ENCODE peak calls at places on chromosome 16, in seven cellular contexts. One of them, this sample, is unnamed.

GRCh38 chr16:50740747-50741146 is 1.1 kb upstream of the CYLD start:
- DNase-seq in CD8-positive, alpha-beta T cell: no peak
- DNase-seq in A549: no peak
- DNase-seq in cardiac muscle cell: no peak
- DNase-seq in astrocyte: no peak
- DNase-seq in left ventricle myocardium inferior: no peak
- DNase-seq in adipocyte: no peak
- DNase-seq in this sample: no peak

GRCh38 chr16:89275837-89276720 is 58.6 kb downstream of the ZNF778 start:
- DNase-seq in CD8-positive, alpha-beta T cell: no peak
- DNase-seq in left ventricle myocardium inferior: no peak
- DNase-seq in A549: no peak
- DNase-seq in adipocyte: no peak
- DNase-seq in astrocyte: no peak
- DNase-seq in cardiac muscle cell: no peak
- DNase-seq in this sample: no peak

GRCh38 chr16:87949071-87949744 is 2.0 kb upstream of the BANP start:
- DNase-seq in CD8-positive, alpha-beta T cell: no peak
- DNase-seq in cardiac muscle cell: no peak
- DNase-seq in astrocyte: no peak
- DNase-seq in adipocyte: no peak
- DNase-seq in left ventricle myocardium inferior: no peak
- DNase-seq in A549: no peak
- DNase-seq in this sample: no peak

GRCh38 chr16:67538666-67539101 is 10.1 kb downstream of the RIPOR1 start:
- DNase-seq in CD8-positive, alpha-beta T cell: no peak
- DNase-seq in A549: no peak
- DNase-seq in left ventricle myocardium inferior: no peak
- DNase-seq in cardiac muscle cell: peak
- DNase-seq in adipocyte: peak
- DNase-seq in astrocyte: peak
- DNase-seq in this sample: peak

GRCh38 chr16:81105946-81106345 is 9.8 kb upstream of the GCSH start:
- DNase-seq in adipocyte: no peak
- DNase-seq in CD8-positive, alpha-beta T cell: no peak
- DNase-seq in left ventricle myocardium inferior: no peak
- DNase-seq in A549: no peak
- DNase-seq in cardiac muscle cell: no peak
- DNase-seq in astrocyte: no peak
- DNase-seq in this sample: no peak

GRCh38 chr16:86088816-86089215 is 189.9 kb downstream of the IRF8 start:
- DNase-seq in cardiac muscle cell: no peak
- DNase-seq in adipocyte: no peak
- DNase-seq in left ventricle myocardium inferior: no peak
- DNase-seq in astrocyte: no peak
- DNase-seq in CD8-positive, alpha-beta T cell: no peak
- DNase-seq in A549: no peak
- DNase-seq in this sample: no peak

GRCh38 chr16:70391881-70392481 is 45.3 kb downstream of the DDX19A start:
- DNase-seq in left ventricle myocardium inferior: peak
- DNase-seq in cardiac muscle cell: peak
- DNase-seq in astrocyte: no peak
- DNase-seq in A549: no peak
- DNase-seq in adipocyte: peak
- DNase-seq in CD8-positive, alpha-beta T cell: no peak
- DNase-seq in this sample: peak

GRCh38 chr16:27251561-27252205 is 16.9 kb downstream of the NSMCE1 start:
- DNase-seq in astrocyte: no peak
- DNase-seq in adipocyte: no peak
- DNase-seq in left ventricle myocardium inferior: no peak
- DNase-seq in A549: no peak
- DNase-seq in cardiac muscle cell: no peak
- DNase-seq in CD8-positive, alpha-beta T cell: no peak
- DNase-seq in this sample: no peak

GRCh38 chr16:60651351-60651750 is 1384.9 kb downstream of the CDH8 start:
- DNase-seq in astrocyte: peak
- DNase-seq in cardiac muscle cell: no peak
- DNase-seq in left ventricle myocardium inferior: no peak
- DNase-seq in A549: no peak
- DNase-seq in adipocyte: no peak
- DNase-seq in CD8-positive, alpha-beta T cell: no peak
- DNase-seq in this sample: no peak

GRCh38 chr16:24849641-24850040 is 3.9 kb downstream of the SLC5A11 start:
- DNase-seq in adipocyte: no peak
- DNase-seq in left ventricle myocardium inferior: no peak
- DNase-seq in astrocyte: no peak
- DNase-seq in A549: no peak
- DNase-seq in CD8-positive, alpha-beta T cell: no peak
- DNase-seq in cardiac muscle cell: no peak
- DNase-seq in this sample: no peak

GRCh38 chr16:57373117-57373947 is 1.0 kb downstream of the CX3CL1 start:
- DNase-seq in adipocyte: no peak
- DNase-seq in cardiac muscle cell: no peak
- DNase-seq in CD8-positive, alpha-beta T cell: no peak
- DNase-seq in A549: no peak
- DNase-seq in astrocyte: no peak
- DNase-seq in left ventricle myocardium inferior: no peak
- DNase-seq in this sample: no peak
- H3K4me3 ChIP-seq in adipocyte: peak
- H3K4me3 ChIP-seq in cardiac muscle cell: no peak
- H3K4me3 ChIP-seq in CD8-positive, alpha-beta T cell: no peak
- H3K4me3 ChIP-seq in A549: no peak
- H3K4me3 ChIP-seq in astrocyte: no peak
- H3K4me3 ChIP-seq in left ventricle myocardium inferior: peak
- H3K4me3 ChIP-seq in this sample: no peak

GRCh38 chr16:30946671-30947532 is 2.0 kb upstream of the ORAI3 start:
- DNase-seq in A549: no peak
- DNase-seq in cardiac muscle cell: no peak
- DNase-seq in CD8-positive, alpha-beta T cell: no peak
- DNase-seq in left ventricle myocardium inferior: no peak
- DNase-seq in adipocyte: no peak
- DNase-seq in astrocyte: no peak
- DNase-seq in this sample: no peak
- H3K4me3 ChIP-seq in A549: no peak
- H3K4me3 ChIP-seq in cardiac muscle cell: no peak
- H3K4me3 ChIP-seq in CD8-positive, alpha-beta T cell: no peak
- H3K4me3 ChIP-seq in left ventricle myocardium inferior: no peak
- H3K4me3 ChIP-seq in adipocyte: no peak
- H3K4me3 ChIP-seq in astrocyte: no peak
- H3K4me3 ChIP-seq in this sample: no peak

GRCh38 chr16:77213542-77214108 is 14.4 kb downstream of the SYCE1L start:
- DNase-seq in left ventricle myocardium inferior: no peak
- DNase-seq in astrocyte: peak
- DNase-seq in cardiac muscle cell: peak
- DNase-seq in CD8-positive, alpha-beta T cell: no peak
- DNase-seq in adipocyte: peak
- DNase-seq in A549: peak
- DNase-seq in this sample: peak
- H3K4me3 ChIP-seq in left ventricle myocardium inferior: no peak
- H3K4me3 ChIP-seq in astrocyte: no peak
- H3K4me3 ChIP-seq in cardiac muscle cell: no peak
- H3K4me3 ChIP-seq in CD8-positive, alpha-beta T cell: no peak
- H3K4me3 ChIP-seq in adipocyte: peak
- H3K4me3 ChIP-seq in A549: peak
- H3K4me3 ChIP-seq in this sample: no peak

DNA sequence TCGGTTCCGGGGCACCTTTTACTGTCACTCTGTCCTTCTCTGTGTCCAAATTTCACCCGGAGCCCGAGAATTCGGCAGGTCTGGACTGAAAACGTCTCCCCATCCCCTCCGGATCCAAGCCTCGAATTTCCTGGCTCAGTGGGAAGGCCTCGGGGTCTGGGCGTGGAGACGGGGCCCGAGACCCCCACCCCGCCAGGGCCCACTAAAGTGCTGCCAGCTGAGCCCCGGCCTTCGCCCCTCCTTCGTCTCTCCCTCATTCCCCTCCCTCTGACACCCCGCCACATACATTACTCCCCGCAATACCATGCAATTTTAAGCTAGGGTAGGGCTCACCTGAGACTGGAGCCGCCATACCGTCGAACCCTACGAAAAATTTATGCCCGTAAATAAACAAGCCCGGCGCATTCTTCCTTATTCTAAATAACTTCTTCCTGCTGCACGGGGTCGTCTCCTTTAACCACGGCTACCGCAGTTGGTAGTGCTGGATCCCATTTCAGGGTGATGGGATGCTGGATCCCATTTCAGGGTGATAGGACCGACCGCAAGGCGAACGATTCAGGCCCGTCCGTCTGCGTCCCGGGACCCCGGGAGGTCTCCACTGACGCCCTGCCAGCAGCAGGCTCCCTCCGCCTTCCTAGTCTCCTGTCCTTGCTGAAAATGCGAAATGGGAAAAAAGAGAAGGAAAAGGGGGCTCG is 4.4 kb upstream of the OR1F1 start:
- DNase-seq in A549: no peak
- DNase-seq in left ventricle myocardium inferior: no peak
- DNase-seq in cardiac muscle cell: no peak
- DNase-seq in adipocyte: no peak
- DNase-seq in astrocyte: no peak
- DNase-seq in CD8-positive, alpha-beta T cell: no peak
- DNase-seq in this sample: no peak
- H3K4me3 ChIP-seq in A549: peak
- H3K4me3 ChIP-seq in left ventricle myocardium inferior: peak
- H3K4me3 ChIP-seq in cardiac muscle cell: peak
- H3K4me3 ChIP-seq in adipocyte: peak
- H3K4me3 ChIP-seq in astrocyte: peak
- H3K4me3 ChIP-seq in CD8-positive, alpha-beta T cell: peak
- H3K4me3 ChIP-seq in this sample: peak

DNA sequence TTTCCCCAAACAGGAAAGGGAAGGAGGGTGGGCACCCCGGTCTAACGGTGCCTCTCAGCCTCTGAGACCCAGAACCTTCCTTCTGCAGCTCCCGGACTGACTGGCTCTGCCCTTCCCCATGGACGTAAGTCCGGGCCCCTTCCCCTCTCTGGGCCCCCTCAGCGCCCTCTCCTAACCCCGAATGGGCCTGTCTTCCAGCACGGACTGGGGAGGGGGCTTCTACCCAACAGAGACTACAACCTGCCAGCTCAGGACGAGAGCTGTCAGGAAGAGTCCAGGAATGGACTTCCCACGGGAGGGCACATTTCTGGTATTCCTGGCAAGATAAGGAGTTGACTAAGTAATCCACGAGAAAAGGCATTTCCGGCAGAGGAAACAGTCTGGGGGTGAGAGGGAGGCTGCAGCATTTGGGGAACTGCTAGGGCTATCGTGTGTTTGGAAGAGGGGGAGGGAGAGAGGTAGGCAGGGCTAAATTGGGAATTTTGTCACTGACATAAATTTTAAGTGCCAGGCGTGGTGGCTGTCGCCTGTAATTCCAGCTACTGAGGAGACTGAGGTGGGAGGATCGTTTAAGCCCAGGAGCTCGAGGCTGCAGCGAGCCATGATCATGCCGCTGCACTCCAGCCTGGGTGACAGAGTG is 12.1 kb upstream of the ALDOA start:
- DNase-seq in astrocyte: peak
- DNase-seq in adipocyte: peak
- DNase-seq in CD8-positive, alpha-beta T cell: no peak
- DNase-seq in cardiac muscle cell: peak
- DNase-seq in left ventricle myocardium inferior: no peak
- DNase-seq in A549: no peak
- DNase-seq in this sample: peak
- H3K4me3 ChIP-seq in astrocyte: peak
- H3K4me3 ChIP-seq in adipocyte: peak
- H3K4me3 ChIP-seq in CD8-positive, alpha-beta T cell: peak
- H3K4me3 ChIP-seq in cardiac muscle cell: peak
- H3K4me3 ChIP-seq in left ventricle myocardium inferior: peak
- H3K4me3 ChIP-seq in A549: peak
- H3K4me3 ChIP-seq in this sample: peak

This sample was measured in cardiac fibroblast.